ENCODE peak calls at places on chromosomes 13 and 19, in seven cellular contexts. G is fibroblast of lung, J is aorta, E is GM12865, T is mucosa of gallbladder, Z is upper lobe of left lung, W is bronchial epithelial cell. P is an unnamed sample.

GRCh38 chr19:33239223-33239975 is 13.7 kb upstream of the SLC7A10 start:
- DNase-seq in J (no peak), G (no peak), Z (no peak), E (no peak), W (no peak), T (no peak), P (no peak)

GRCh38 chr19:44867578-44867977 is 21.5 kb downstream of the NECTIN2 start:
- DNase-seq in E (no peak), T (no peak), G (no peak), Z (no peak), J (no peak), W (no peak), P (no peak)

GRCh38 chr13:114041493-114041892 is 67.6 kb upstream of the C13orf46 start:
- DNase-seq in T (no peak), E (no peak), W (no peak), J (no peak), G (no peak), Z (no peak), P (no peak)

GRCh38 chr19:43469160-43469480 is 3.7 kb upstream of the LYPD3 start:
- DNase-seq in J (no peak), T (no peak), W (no peak), Z (no peak), E (no peak), G (no peak), P (peak)

GRCh38 chr13:100461309-100462035 is 127.1 kb downstream of the GGACT start:
- DNase-seq in T (no peak), G (no peak), J (no peak), W (no peak), E (no peak), Z (no peak), P (no peak)

GRCh38 chr13:44578064-44578394 is 1.9 kb upstream of the TSC22D1 start:
- DNase-seq in W (peak), E (no peak), Z (peak), T (no peak), G (peak), J (no peak), P (no peak)

GRCh38 chr19:7191946-7192691 is 102.1 kb downstream of the INSR start:
- DNase-seq in Z (peak), T (no peak), E (peak), G (no peak), J (no peak), W (no peak), P (no peak)

GRCh38 chr19:7224205-7224833 is 69.9 kb downstream of the INSR start:
- DNase-seq in W (no peak), T (peak), G (peak), E (no peak), J (no peak), Z (peak), P (peak)

GRCh38 chr19:16397791-16398529 is 73.3 kb downstream of the KLF2 start:
- DNase-seq in G (no peak), T (no peak), J (no peak), W (no peak), Z (no peak), E (no peak), P (no peak)

GRCh38 chr19:55956431-55956830 is 8.8 kb downstream of the NLRP8 start:
- DNase-seq in T (no peak), Z (no peak), G (no peak), E (no peak), W (no peak), J (no peak), P (no peak)

GRCh38 chr19:41997121-41997850 is 3.3 kb upstream of the ATP1A3 start:
- DNase-seq in G (peak), W (no peak), T (peak), Z (peak), E (peak), J (peak), P (peak)

GRCh38 chr19:41397086-41398041 is at the start of the genes BCKDHA and EXOSC5:
- DNase-seq in Z (peak), G (peak), T (peak), E (peak), J (peak), W (peak), P (peak)

GRCh38 chr19:4139614-4140236 is 13.7 kb upstream of the CREB3L3 start:
- DNase-seq in J (peak), G (peak), T (peak), E (peak), W (peak), Z (peak), P (peak)

GRCh38 chr13:45812599-45813372 is 38.8 kb downstream of the SIAH3 start:
- DNase-seq in Z (no peak), E (no peak), T (no peak), G (no peak), J (no peak), W (peak), P (no peak)

GRCh38 chr19:56973713-56974553 is 133.4 kb upstream of the PEG3 start:
- DNase-seq in Z (no peak), G (no peak), W (no peak), E (no peak), J (no peak), T (no peak), P (no peak)

GRCh38 chr13:47216176-47216822 is 319.4 kb upstream of the HTR2A start:
- DNase-seq in W (peak), T (no peak), E (peak), G (no peak), Z (no peak), J (no peak), P (no peak)

GRCh38 chr13:38830442-38831045 is 143.7 kb downstream of the FREM2 start:
- DNase-seq in G (no peak), E (no peak), J (no peak), W (no peak), Z (no peak), T (no peak), P (no peak)

GRCh38 chr19:47430041-47430802 is 10.9 kb upstream of the MEIS3 start:
- DNase-seq in Z (peak), J (no peak), G (peak), T (peak), E (peak), W (peak), P (peak)

GRCh38 chr19:7915250-7916136 is 863 bp downstream of the TGFBR3L start:
- DNase-seq in T (no peak), G (no peak), W (no peak), E (no peak), J (no peak), Z (no peak), P (no peak)

GRCh38 chr13:54337526-54337925 is 1308.9 kb downstream of the OLFM4 start:
- DNase-seq in T (no peak), Z (no peak), J (no peak), E (no peak), G (no peak), W (no peak), P (no peak)

GRCh38 chr19:40629346-40629745 is 28.2 kb downstream of the LTBP4 start:
- DNase-seq in J (no peak), Z (no peak), G (no peak), W (no peak), T (no peak), E (no peak), P (no peak)

GRCh38 chr19:17686027-17686511 is 2.1 kb downstream of the UNC13A start:
- DNase-seq in J (no peak), W (no peak), G (no peak), T (no peak), Z (no peak), E (no peak), P (peak)

GRCh38 chr13:24228852-24229458 is 68.4 kb downstream of the SPATA13 start:
- DNase-seq in Z (no peak), G (peak), T (peak), J (no peak), W (peak), E (peak), P (peak)

GRCh38 chr13:47000166-47000565 is 103.3 kb upstream of the HTR2A start:
- DNase-seq in T (no peak), Z (no peak), E (no peak), J (no peak), W (peak), G (peak), P (no peak)

GRCh38 chr19:7596191-7596937 is 701 bp downstream of the CAMSAP3 start:
- DNase-seq in Z (no peak), W (no peak), G (no peak), E (no peak), J (no peak), T (no peak), P (no peak)

GRCh38 chr13:33307820-33308219 is 22.3 kb upstream of the STARD13 start:
- DNase-seq in E (no peak), T (no peak), W (no peak), J (no peak), Z (no peak), G (peak), P (peak)

GRCh38 chr13:41427700-41428099 is 29.6 kb upstream of the RGCC start:
- DNase-seq in G (no peak), T (no peak), Z (no peak), E (no peak), J (no peak), W (no peak), P (no peak)

GRCh38 chr19:10424011-10424637 is 3.8 kb downstream of the PDE4A start:
- DNase-seq in G (peak), W (peak), J (peak), E (peak), T (peak), Z (peak), P (peak)

GRCh38 chr19:12984683-12985048 is 10.6 kb upstream of the NFIX start:
- DNase-seq in J (no peak), W (no peak), G (no peak), E (no peak), Z (no peak), T (no peak), P (no peak)

P was measured in fibroblast of pulmonary artery.